ENCODE peak calls at places on chromosomes 7 and 10, in four cellular contexts. F is activated naive CD8-positive, alpha-beta T cell treated with anti-CD3 and anti-CD28 coated beads, Interleukin-2, amount 50 U/mL, for 16 hours; Q is GM13976; B is activated naive CD4-positive, alpha-beta T cell. W is an unnamed sample.

GRCh38 chr7:26584964-26585650 is 279.3 kb downstream of the SKAP2 start:
- DNase-seq in F (no peak), B (no peak), Q (no peak), W (no peak)

GRCh38 chr10:69742928-69743602 is 58.6 kb upstream of the COL13A1 start:
- DNase-seq in F (no peak), B (no peak), Q (no peak), W (peak)

GRCh38 chr7:19969859-19970493 is 196.6 kb upstream of the TMEM196 start:
- DNase-seq in B (no peak), Q (no peak), F (no peak), W (no peak)

GRCh38 chr7:51269911-51270310 is 46.7 kb downstream of the COBL start:
- DNase-seq in B (no peak), Q (no peak), F (no peak), W (no peak)

GRCh38 chr10:63005246-63005645 is 127.9 kb upstream of the NRBF2 start:
- DNase-seq in Q (no peak), F (no peak), B (no peak), W (no peak)

GRCh38 chr10:70101668-70102067 is 31.0 kb downstream of the AIFM2 start:
- DNase-seq in Q (no peak), B (no peak), F (no peak), W (no peak)

GRCh38 chr10:102645388-102645740 is 1.1 kb downstream of the TRIM8 start:
- DNase-seq in Q (no peak), F (no peak), B (no peak), W (no peak)

GRCh38 chr10:63738410-63738809 is 217.2 kb downstream of the REEP3 start:
- DNase-seq in F (no peak), B (no peak), Q (no peak), W (no peak)

GRCh38 chr7:151308256-151308655 is 33.4 kb upstream of the NUB1 start:
- DNase-seq in F (no peak), B (no peak), Q (no peak), W (peak)

GRCh38 chr10:113228570-113228969 is 278.5 kb downstream of the TCF7L2 start:
- DNase-seq in B (no peak), Q (no peak), F (no peak), W (no peak)

GRCh38 chr10:17923728-17924127 is 28.0 kb upstream of the SLC39A12 start:
- DNase-seq in Q (no peak), F (no peak), B (no peak), W (no peak)

GRCh38 chr10:16779375-16779774 is 37.8 kb downstream of the RSU1 start:
- DNase-seq in F (peak), B (no peak), Q (peak), W (no peak)

GRCh38 chr10:68787813-68788212 is 39.5 kb upstream of the STOX1 start:
- DNase-seq in Q (no peak), B (no peak), F (no peak), W (no peak)

GRCh38 chr7:3028071-3028766 is 15.4 kb downstream of the CARD11 start:
- DNase-seq in B (no peak), Q (no peak), F (no peak), W (no peak)

GRCh38 chr7:117186218-117186617 is 136.6 kb downstream of the WNT2 start:
- DNase-seq in F (no peak), Q (no peak), B (no peak), W (no peak)

GRCh38 chr10:17785276-17785935 is 23.7 kb upstream of the MRC1 start:
- DNase-seq in B (no peak), Q (no peak), F (no peak), W (no peak)

GRCh38 chr7:87982163-87982562 is 48.1 kb downstream of the ADAM22 start:
- DNase-seq in B (no peak), Q (no peak), F (no peak), W (no peak)

GRCh38 chr7:149494738-149495368 is 2.8 kb downstream of the ZNF746 start:
- DNase-seq in B (no peak), Q (no peak), F (no peak), W (no peak)

GRCh38 chr7:113809591-113809990 is 109.2 kb downstream of the PPP1R3A start:
- DNase-seq in F (no peak), B (no peak), Q (no peak), W (no peak)

GRCh38 chr10:114684822-114685209 is 26.7 kb upstream of the ABLIM1 start:
- DNase-seq in F (no peak), Q (no peak), B (no peak), W (no peak)

GRCh38 chr7:8453535-8453934 is 20.1 kb downstream of the NXPH1 start:
- DNase-seq in Q (no peak), F (no peak), B (no peak), W (no peak)

GRCh38 chr7:21030237-21030636 is 243.6 kb upstream of the SP8 start:
- DNase-seq in Q (no peak), B (no peak), F (no peak), W (no peak)

GRCh38 chr10:89785095-89785494 is 83.7 kb downstream of the KIF20B start:
- DNase-seq in Q (no peak), F (no peak), B (no peak), W (no peak)

GRCh38 chr10:7408003-7408493 is 2.8 kb downstream of the SFMBT2 start:
- DNase-seq in Q (peak), B (peak), F (no peak), W (peak)

GRCh38 chr10:36666451-36666850 is 458.9 kb upstream of the ANKRD30A start:
- DNase-seq in F (no peak), Q (no peak), B (no peak), W (no peak)

GRCh38 chr10:62177111-62177510 is 91.5 kb downstream of the RTKN2 start:
- DNase-seq in F (no peak), Q (no peak), B (no peak), W (no peak)

GRCh38 chr7:98976396-98977185 is 98.3 kb downstream of the TRRAP start:
- DNase-seq in F (no peak), Q (no peak), B (no peak), W (no peak)

W was measured in H1.